ENCODE peak calls at places on chromosomes 4 and X, in four cellular contexts. K, W, V and F are unnamed samples. For H3K9me3, the result is how much of the 10 kb centered on the place peaks cover.

GRCh38 chr4:165457793-165458192 is 79.0 kb downstream of the CPE start:
- DNase-seq in K (no peak), W (no peak), V (no peak), F (no peak)

GRCh38 chrX:87299563-87300160 is 217.9 kb upstream of the KLHL4 start:
- DNase-seq in K (no peak), W (no peak), V (no peak), F (no peak)

GRCh38 chrX:80578518-80579105 is 158.4 kb downstream of the TENT5D start:
- DNase-seq in K (no peak), W (no peak), V (no peak), F (no peak)

GRCh38 chrX:119685225-119686066 is 7.5 kb downstream of the SEPTIN6 start:
- DNase-seq in K (peak), W (no peak), V (peak), F (no peak)

GRCh38 chr4:94036964-94037363 is 170.7 kb upstream of the SMARCAD1 start:
- DNase-seq in K (no peak), W (no peak), V (no peak), F (no peak)

GRCh38 chr4:110663738-110664444 is 41.0 kb upstream of the PITX2 start:
- DNase-seq in K (no peak), W (no peak), V (no peak), F (no peak)

GRCh38 chr4:161714928-161715327 is 448.9 kb downstream of the FSTL5 start:
- DNase-seq in K (no peak), W (no peak), V (no peak), F (no peak)

GRCh38 chr4:39151120-39151713 is 31.1 kb upstream of the WDR19 start:
- DNase-seq in K (no peak), W (no peak), V (no peak), F (no peak)

GRCh38 chrX:130094712-130095111 is 15.6 kb downstream of the ELF4 start:
- DNase-seq in K (no peak), W (no peak), V (no peak), F (no peak)

GRCh38 chr4:30719363-30720020 is 677 bp upstream of the PCDH7 start:
- DNase-seq in K (peak), W (peak), V (no peak), F (no peak)

GRCh38 chrX:106894978-106895452 is 8.1 kb downstream of the RIPPLY1 start:
- DNase-seq in K (peak), W (peak), V (no peak), F (no peak)

GRCh38 chr4:122625156-122625555 is 4.3 kb upstream of the IL21 start:
- DNase-seq in K (no peak), W (no peak), V (no peak), F (no peak)

GRCh38 chrX:143306991-143307965 is 210.0 kb downstream of the SPANXN3 start:
- DNase-seq in K (no peak), W (no peak), V (peak), F (no peak)

GRCh38 chr4:89101256-89102161 is 9.8 kb upstream of the TIGD2 start:
- DNase-seq in K (no peak), W (no peak), V (no peak), F (no peak)

GRCh38 chr4:144572660-144573059 is 73.3 kb upstream of the HHIP start:
- DNase-seq in K (no peak), W (no peak), V (no peak), F (no peak)

GRCh38 chr4:182089326-182089725 is 153.9 kb upstream of the TENM3 start:
- DNase-seq in K (no peak), W (no peak), V (peak), F (no peak)

GRCh38 chr4:121278811-121279368 is 101.9 kb downstream of the QRFPR start:
- DNase-seq in K (no peak), W (no peak), V (no peak), F (no peak)

GRCh38 chr4:140052050-140052449 is 101.9 kb downstream of the MAML3 start:
- DNase-seq in K (peak), W (peak), V (peak), F (peak)

GRCh38 chr4:95869961-95870500 is 30.1 kb downstream of the PDHA2 start:
- DNase-seq in K (no peak), W (no peak), V (no peak), F (no peak)

GRCh38 chr4:41639291-41639690 is 101.3 kb downstream of the LIMCH1 start:
- DNase-seq in K (no peak), W (no peak), V (no peak), F (no peak)

GRCh38 chr4:1412376-1413220 is 6.4 kb upstream of the NKX1-1 start:
- DNase-seq in K (no peak), W (no peak), V (no peak), F (no peak)

GRCh38 chr4:10006604-10007435 is 14.5 kb downstream of the SLC2A9 start:
- DNase-seq in K (peak), W (no peak), V (peak), F (no peak)

GRCh38 chr4:186249785-186250739 is 15.9 kb upstream of the F11 start:
- DNase-seq in K (no peak), W (no peak), V (no peak), F (no peak)

GRCh38 chrX:48719958-48720357 is 23.4 kb downstream of the SUV39H1 start:
- DNase-seq in K (no peak), W (no peak), V (no peak), F (no peak)

GRCh38 chrX:1462596-1463251 is 10.0 kb upstream of the ASMTL start:
- DNase-seq in K (no peak), W (no peak), V (peak), F (peak)

GRCh38 chr4:52925531-52925968 is 63.4 kb downstream of the RASL11B start:
- DNase-seq in K (no peak), W (no peak), V (no peak), F (no peak)

GRCh38 chrX:37765507-37765906 is 14.4 kb upstream of the CYBB start:
- DNase-seq in K (no peak), W (no peak), V (no peak), F (no peak)

GRCh38 chrX:32744906-32745305 is 466.4 kb downstream of the DMD start:
- DNase-seq in K (no peak), W (no peak), V (no peak), F (no peak)

GRCh38 chr4:78293348-78293747 is 236.2 kb downstream of the FRAS1 start:
- DNase-seq in K (no peak), W (no peak), V (no peak), F (no peak)

GRCh38 chrX:102887687-102888086 is 49.4 kb upstream of the RAB40AL start:
- DNase-seq in K (no peak), W (no peak), V (no peak), F (no peak)

GRCh38 chr4:155946486-155946885 is 7.2 kb downstream of the CTSO start:
- DNase-seq in K (no peak), W (no peak), V (no peak), F (no peak)

GRCh38 chrX:115018040-115018647 is 728 bp upstream of the IL13RA2 start:
- DNase-seq in K (no peak), W (no peak), V (no peak), F (no peak)

GRCh38 chrX:7927259-7928167 is at the start of gene PNPLA4:
- DNase-seq in K (peak), W (peak), V (peak), F (peak)

GRCh38 chr4:2932951-2933565 is 30.1 kb downstream of the NOP14 start:
- DNase-seq in K (no peak), W (no peak), V (no peak), F (no peak)

GRCh38 chr4:2933566-2934076 is 29.6 kb downstream of the NOP14 start:
- DNase-seq in K (no peak), W (no peak), V (no peak), F (no peak)

GRCh38 chr4:2931765-2932560 is 31.2 kb downstream of the NOP14 start:
- DNase-seq in K (peak), W (peak), V (peak), F (no peak)

GRCh38 chr4:2930821-2931764 is 32.1 kb downstream of the NOP14 start:
- DNase-seq in K (peak), W (no peak), V (peak), F (no peak)

DNA sequence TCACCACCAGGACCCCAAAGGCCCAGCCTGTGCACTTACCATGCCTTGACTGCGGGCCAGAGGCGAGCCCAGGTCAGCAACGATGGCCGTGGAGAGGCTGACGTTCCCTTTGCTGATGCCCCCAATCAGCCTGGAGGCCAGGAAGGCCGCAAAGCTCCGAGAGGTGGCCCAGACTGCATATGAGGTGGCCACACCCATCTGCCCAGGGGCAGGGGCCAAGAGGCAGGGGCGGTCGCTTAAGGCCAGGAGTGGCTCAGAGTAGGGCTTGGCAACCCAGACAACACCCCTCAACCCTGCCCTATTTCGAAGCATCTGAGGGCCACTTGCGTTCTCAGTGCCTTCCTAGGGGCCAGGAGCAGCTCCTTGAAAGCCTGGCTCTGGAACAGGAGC is 30.6 kb downstream of the NOP14 start:
- DNase-seq in K (peak), W (no peak), V (no peak), F (no peak)
- H3K27ac ChIP-seq in K (peak), W (peak), V (peak), F (peak)

DNA sequence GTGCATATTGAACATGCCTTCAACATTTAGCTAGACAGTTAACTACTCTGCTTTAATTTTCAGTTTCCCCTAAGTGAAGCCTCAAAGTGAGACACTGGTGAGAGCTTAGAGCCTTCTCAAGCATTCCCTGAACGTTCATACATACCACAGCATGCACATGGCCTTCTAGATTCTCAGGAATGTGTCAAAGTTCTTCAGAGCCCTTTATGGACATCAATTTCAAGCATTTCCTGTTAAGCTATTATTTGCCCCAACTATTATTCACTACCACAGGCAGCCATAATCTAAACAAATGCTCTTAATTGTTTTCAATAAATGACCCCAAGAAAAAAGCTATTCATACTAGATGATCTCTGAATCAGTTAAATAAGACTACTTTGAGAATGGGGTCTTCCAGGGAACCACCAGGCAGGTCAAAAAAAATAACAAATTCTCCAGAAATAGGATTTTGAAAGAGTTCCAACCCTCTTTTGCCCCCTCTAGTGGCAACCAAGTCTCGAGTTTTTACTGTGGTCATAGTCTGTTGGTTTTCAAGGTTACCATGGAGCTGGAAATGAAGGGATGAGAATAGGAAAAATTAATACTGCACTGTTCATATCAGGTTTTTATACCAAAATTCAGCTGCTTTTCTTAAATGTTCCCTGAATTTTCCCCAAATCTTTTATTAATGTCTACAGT is 235.4 kb downstream of the RAB28 start:
- DNase-seq in K (no peak), W (no peak), V (no peak), F (no peak)
- TF ChIP-seq CTCF in K (no peak), W (peak), V (no peak), F (no peak)

GRCh38 chrX:101219840-101220191 is 230 bp downstream of the DRP2 start:
- DNase-seq in K (no peak), W (no peak), V (no peak), F (no peak)

GRCh38 chrX:101223226-101223625 is 3.6 kb downstream of the DRP2 start:
- DNase-seq in K (no peak), W (no peak), V (no peak), F (no peak)

GRCh38 chrX:101219116-101219839 is at the start of gene DRP2:
- DNase-seq in K (no peak), W (no peak), V (no peak), F (no peak)

GRCh38 chrX:101220881-101221280 is 1.3 kb downstream of the DRP2 start:
- DNase-seq in K (no peak), W (no peak), V (peak), F (no peak)

DNA sequence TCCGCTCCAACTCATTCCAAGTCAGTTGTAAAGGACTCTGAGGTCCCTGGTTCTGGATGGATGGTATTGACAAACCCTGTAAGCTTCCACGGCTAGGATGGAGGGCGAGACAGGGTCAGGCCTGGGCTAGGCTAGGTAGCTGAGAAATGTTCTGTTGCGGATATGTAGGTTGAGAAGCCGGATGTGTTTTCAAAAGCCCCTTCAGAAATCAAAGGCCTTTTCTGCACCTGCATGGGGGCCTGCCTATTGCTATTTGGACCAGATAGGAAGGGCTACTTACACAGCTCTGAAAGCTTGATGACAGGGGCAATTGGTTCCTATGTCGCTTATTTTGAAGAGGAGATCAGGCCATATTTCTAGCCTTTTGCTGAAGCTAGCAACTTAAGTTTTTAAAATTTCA is 1.9 kb upstream of the DRP2 start:
- DNase-seq in K (no peak), W (no peak), V (no peak), F (no peak)
- H3K9me3 ChIP-seq in K (under half), W (under half), V (under half), F (under half)

DNA sequence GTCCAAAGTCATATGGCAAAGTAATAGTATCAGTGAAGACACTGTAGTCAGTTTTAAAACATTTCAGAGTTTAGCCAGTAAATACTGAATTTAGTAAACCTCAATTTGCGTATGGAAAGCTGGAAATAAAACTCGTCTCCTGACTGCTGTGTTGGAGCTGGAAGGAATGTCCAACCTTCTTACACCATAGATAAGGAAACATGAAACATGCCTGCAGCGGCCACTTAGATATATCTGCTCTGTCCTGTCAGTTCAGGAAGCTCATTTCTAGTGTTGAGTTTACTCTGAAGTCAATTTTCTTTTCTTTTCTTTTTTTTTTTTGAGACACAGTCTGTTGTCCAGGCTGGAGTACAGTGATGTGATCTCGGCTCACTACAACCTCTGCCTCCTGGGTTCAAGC is 21.2 kb downstream of the ARHGAP10 start:
- DNase-seq in K (no peak), W (no peak), V (no peak), F (no peak)
- H3K27ac ChIP-seq in K (no peak), W (peak), V (no peak), F (no peak)

DNA sequence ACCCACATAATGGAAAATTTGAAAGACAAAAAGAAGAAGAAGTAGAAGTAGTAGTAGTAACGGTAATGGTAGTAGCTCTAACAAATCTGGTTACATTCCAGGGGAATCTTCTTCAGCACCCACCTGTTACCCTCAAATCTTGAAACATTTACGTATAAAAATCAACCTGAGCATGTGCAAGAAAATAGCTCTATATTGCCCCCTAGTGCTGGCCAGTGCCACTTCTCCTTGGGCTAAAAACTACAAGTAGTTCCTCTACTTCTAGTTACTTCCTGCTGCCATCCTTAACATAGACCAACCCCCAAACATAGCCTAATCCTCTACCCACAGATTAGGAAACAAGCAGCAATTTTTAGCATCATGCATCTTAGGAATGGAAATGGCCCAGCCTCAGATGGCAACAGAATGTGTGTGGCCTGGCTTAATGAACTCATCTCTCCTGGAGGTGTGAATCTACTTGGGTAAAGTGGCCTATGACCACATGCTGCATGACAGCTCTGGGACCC is 3.1 kb downstream of the PDGFC start:
- DNase-seq in K (peak), W (peak), V (peak), F (no peak)
- TF ChIP-seq CTCF in K (peak), W (peak), V (peak), F (peak)

DNA sequence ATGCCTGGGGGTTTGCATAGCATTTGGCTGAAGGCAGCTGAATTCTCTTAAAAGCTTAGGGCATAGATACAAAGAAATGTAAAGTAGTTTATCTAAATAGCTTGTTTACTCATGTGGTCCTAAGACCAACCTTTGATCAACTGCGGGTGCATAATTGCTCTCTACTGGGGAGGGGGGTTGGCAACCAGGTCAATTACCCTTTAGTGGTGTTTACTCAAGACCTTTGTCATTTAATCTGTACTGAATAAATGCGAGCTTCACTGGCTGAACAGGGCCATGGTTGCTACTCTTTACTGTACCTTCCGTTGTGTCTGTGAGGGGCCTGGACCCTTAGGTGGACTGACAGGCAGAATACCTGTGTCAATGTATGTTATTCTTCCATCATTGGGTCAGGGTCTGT is 102.7 kb upstream of the FAM9C start:
- DNase-seq in K (no peak), W (no peak), V (no peak), F (no peak)
- H3K9me3 ChIP-seq in K (under half), W (under half), V (under half), F (under half)

DNA sequence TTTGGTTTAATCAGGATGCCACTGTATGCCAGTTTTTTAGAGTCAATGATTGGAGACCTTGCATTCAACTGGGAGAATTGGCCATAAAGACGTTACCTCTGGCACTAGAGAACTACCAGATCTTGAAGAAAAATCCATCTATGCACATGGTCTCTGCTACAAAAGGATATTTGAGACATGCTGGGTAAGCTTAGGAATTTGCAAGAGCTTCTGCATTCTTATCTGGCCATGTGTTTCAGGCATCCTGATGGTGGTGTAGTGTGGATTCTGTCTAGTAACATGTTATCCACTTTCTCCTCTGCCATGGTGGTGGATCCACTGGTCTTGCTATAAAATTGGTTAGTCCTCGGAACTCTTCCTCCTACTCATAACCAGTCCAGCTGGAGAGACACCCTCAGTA is 185.3 kb upstream of the WDFY3 start:
- DNase-seq in K (no peak), W (no peak), V (no peak), F (no peak)
- H3K27ac ChIP-seq in K (no peak), W (no peak), V (no peak), F (no peak)

GRCh38 chrX:105114554-105115130 is 105.9 kb downstream of the TEX13A start:
- DNase-seq in K (no peak), W (no peak), V (no peak), F (no peak)

GRCh38 chrX:105117621-105118020 is 102.9 kb downstream of the TEX13A start:
- DNase-seq in K (no peak), W (no peak), V (no peak), F (no peak)

GRCh38 chrX:105126201-105126600 is 94.3 kb downstream of the TEX13A start:
- DNase-seq in K (no peak), W (no peak), V (no peak), F (no peak)

GRCh38 chrX:105116541-105116940 is 104.0 kb downstream of the TEX13A start:
- DNase-seq in K (no peak), W (no peak), V (no peak), F (no peak)

DNA sequence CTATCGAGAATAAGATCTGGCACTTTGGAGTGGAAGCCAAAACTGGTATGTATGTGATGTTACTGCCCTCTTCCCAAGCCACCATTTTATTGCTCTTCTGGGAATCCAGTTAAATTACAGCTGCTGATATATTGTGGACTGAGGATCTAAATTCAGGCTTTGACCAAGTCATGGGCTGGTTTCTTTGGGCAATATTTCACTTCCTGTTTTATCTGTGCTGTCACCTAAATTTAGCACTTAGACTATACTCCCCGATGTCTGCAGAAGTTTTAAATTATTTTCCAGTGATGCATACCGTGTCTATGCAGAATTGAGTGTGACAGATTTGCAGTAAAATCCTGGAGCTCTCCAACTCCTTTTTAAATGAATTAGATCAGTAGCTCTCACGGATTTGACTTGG is 100.0 kb downstream of the TEX13A start:
- DNase-seq in K (no peak), W (no peak), V (no peak), F (no peak)
- TF ChIP-seq CTCF in K (no peak), W (no peak), V (no peak), F (no peak)

GRCh38 chrX:42976729-42977366 is 198.9 kb upstream of the PPP1R2C start:
- DNase-seq in K (no peak), W (no peak), V (peak), F (no peak)
- H3K9me3 ChIP-seq in K (under half), W (under half), V (under half), F (under half)